ENCODE peak calls at places on chromosomes 12 and 14, in nine cellular contexts. B is suprapubic skin, O is K562, K is sigmoid colon, D is H1, J is transverse colon, R is Panc1, L is HCT116, A is spleen. G is an unnamed sample.
A peak's percentile ranks its signal among the peaks of the same experiment; 100 is the strongest.

GRCh38 chr12:31412292-31412801 is 86.4 kb upstream of the SINHCAF start:
- DNase-seq in B (no peak), O (no peak), K (no peak), D (no peak), J (no peak), R (no peak), L (no peak), A (no peak), G (no peak)

GRCh38 chr12:49776413-49776812 is 35.1 kb downstream of the TMBIM6 start:
- DNase-seq in B (no peak), O (peak; percentile 70), K (peak; percentile 84), D (peak; percentile 60), J (peak; percentile 59), R (peak; percentile 64), L (peak; percentile 72), A (peak; percentile 83), G (no peak)

GRCh38 chr12:25069221-25069620 is 120.3 kb upstream of the BCAT1 start:
- DNase-seq in B (no peak), O (no peak), K (no peak), D (no peak), J (no peak), R (no peak), L (no peak), A (no peak), G (no peak)

GRCh38 chr14:53331247-53331646 is 178.1 kb upstream of the DDHD1 start:
- DNase-seq in B (no peak), O (no peak), K (no peak), D (no peak), J (no peak), R (no peak), L (no peak), A (no peak), G (no peak)

GRCh38 chr12:17030338-17030737 is 424.4 kb upstream of the LMO3 start:
- DNase-seq in B (no peak), O (no peak), K (no peak), D (no peak), J (no peak), R (no peak), L (no peak), A (no peak), G (no peak)

GRCh38 chr12:63150255-63151060 is 543 bp downstream of the AVPR1A start:
- DNase-seq in B (peak; percentile 79), O (no peak), K (no peak), D (peak; percentile 27), J (no peak), R (no peak), L (no peak), A (peak; percentile 74), G (no peak)

GRCh38 chr14:61197416-61197815 is 83.7 kb downstream of the TMEM30B start:
- DNase-seq in B (no peak), O (no peak), K (no peak), D (no peak), J (no peak), R (no peak), L (no peak), A (no peak), G (no peak)

GRCh38 chr12:104478396-104479140 is 21.8 kb downstream of the CHST11 start:
- DNase-seq in B (no peak), O (no peak), K (no peak), D (no peak), J (peak; percentile 38), R (no peak), L (no peak), A (peak; percentile 83), G (no peak)

GRCh38 chr14:101234588-101234937 is 326.7 kb upstream of the DIO3 start:
- DNase-seq in B (peak; percentile 61), O (no peak), K (peak; percentile 58), D (no peak), J (no peak), R (no peak), L (no peak), A (no peak), G (no peak)

GRCh38 chr14:100028990-100029677 is 36.1 kb upstream of the EVL start:
- DNase-seq in B (no peak), O (no peak), K (no peak), D (no peak), J (no peak), R (no peak), L (no peak), A (no peak), G (no peak)

DNA sequence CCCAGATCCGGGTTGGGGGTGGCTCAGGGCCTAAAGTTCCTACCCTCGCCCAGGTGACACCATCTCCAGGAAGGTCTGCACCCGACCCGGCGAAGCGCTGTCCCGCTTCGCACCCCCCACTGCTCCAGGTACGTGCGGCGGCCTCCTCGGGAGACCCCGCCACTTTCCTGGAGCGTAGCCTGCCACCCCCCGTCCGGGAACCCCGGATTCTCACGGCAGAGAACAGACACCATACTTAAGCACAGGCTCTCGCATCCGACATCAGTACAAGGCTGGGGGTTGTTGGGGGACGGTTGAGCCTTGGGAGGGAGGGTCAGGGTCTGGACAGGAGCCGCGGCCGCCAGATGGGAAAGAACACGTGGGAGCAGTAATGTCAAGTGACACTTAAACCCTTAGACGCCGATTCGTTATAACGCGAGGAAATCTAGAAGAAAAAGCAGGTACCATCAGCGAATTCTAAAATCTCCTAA is 477 bp downstream of the TIMM9 start:
- DNase-seq in B (no peak), O (peak; percentile 46), K (peak; percentile 80), D (peak; percentile 13), J (peak; percentile 59), R (no peak), L (no peak), A (peak; percentile 90), G (no peak)
- TF ChIP-seq POLR2AphosphoS5 in B (no peak), O (no peak), K (no peak), D (peak; percentile 54), J (peak; percentile 5), R (peak; percentile 14), L (peak; percentile 53), A (peak; percentile 21), G (no peak)

GRCh38 chr12:8697120-8697475 is 693 bp upstream of the RIMKLB start:
- DNase-seq in B (no peak), O (no peak), K (no peak), D (no peak), J (no peak), R (no peak), L (no peak), A (peak; percentile 90), G (no peak)
- H3K4me1 ChIP-seq in B (peaks cover 36% of the 10 kb centered on the region), O (peaks cover 18% of the 10 kb centered on the region), K (no peaks in the 10 kb centered on the region), D (peaks cover 9% of the 10 kb centered on the region), J (peaks cover 35% of the 10 kb centered on the region), R (peaks cover 5% of the 10 kb centered on the region), L (no peaks in the 10 kb centered on the region), A (peaks cover 18% of the 10 kb centered on the region), G (peaks cover 13% of the 10 kb centered on the region)

DNA sequence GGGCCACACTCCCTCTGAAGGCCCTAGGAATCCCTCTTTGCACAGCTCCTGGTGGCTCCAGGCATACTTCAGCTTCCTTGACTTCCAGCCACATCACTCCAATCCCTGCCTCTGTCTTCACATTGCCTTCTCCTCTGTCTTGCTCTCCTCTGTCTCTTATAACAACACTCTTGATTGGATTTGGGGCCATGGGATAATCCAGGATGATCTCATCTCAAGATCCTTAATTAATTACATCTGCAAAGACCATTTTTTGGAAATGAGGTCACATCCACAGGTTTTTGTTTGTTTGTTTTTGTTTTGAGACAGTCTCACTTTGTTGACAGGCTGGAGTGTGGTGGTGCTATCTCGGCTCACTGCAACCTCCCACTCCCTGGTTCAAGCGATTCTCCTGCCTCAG is 88.7 kb downstream of the TMTC1 start:
- DNase-seq in B (no peak), O (no peak), K (no peak), D (no peak), J (no peak), R (no peak), L (no peak), A (no peak), G (no peak)
- TF ChIP-seq POLR2AphosphoS5 in B (no peak), O (no peak), K (no peak), D (no peak), J (no peak), R (no peak), L (no peak), A (no peak), G (no peak)

GRCh38 chr14:103396463-103396862 is 11.2 kb downstream of the MARK3 start:
- DNase-seq in B (no peak), O (no peak), K (no peak), D (no peak), J (no peak), R (no peak), L (no peak), A (no peak), G (no peak)
- H3K4me1 ChIP-seq in B (peaks cover 78% of the 10 kb centered on the region), O (peaks cover 53% of the 10 kb centered on the region), K (no peaks in the 10 kb centered on the region), D (peaks cover 9% of the 10 kb centered on the region), J (peaks cover 79% of the 10 kb centered on the region), R (peaks cover 35% of the 10 kb centered on the region), L (peaks cover 29% of the 10 kb centered on the region), A (peaks cover 68% of the 10 kb centered on the region), G (peaks cover 97% of the 10 kb centered on the region)

DNA sequence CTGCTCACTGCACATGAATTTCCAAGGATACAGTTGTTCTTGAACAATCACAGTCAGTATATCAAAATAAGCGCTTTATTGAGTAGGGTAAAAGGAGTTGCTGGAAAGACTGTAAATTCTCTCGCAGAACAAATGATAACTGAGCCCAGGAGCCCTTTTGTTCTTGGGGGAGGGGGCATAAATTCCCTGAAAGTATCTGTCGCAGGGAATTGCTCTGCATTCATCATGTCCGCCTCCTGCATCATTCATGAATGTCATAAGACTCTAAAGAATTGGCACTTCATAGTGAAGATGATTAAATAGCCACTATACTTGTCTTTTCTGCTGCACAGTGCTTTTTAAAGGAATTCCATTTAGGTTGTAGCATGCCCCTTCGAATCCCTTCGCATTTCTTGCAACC is 762.4 kb downstream of the DIO2 start:
- DNase-seq in B (no peak), O (no peak), K (no peak), D (no peak), J (no peak), R (no peak), L (no peak), A (no peak), G (no peak)
- TF ChIP-seq POLR2AphosphoS5 in B (no peak), O (no peak), K (no peak), D (no peak), J (no peak), R (no peak), L (no peak), A (no peak), G (no peak)

GRCh38 chr12:91974541-91974940 is 171.1 kb downstream of the BTG1 start:
- DNase-seq in B (no peak), O (no peak), K (no peak), D (no peak), J (no peak), R (no peak), L (no peak), A (no peak), G (no peak)
- H3K4me1 ChIP-seq in B (no peaks in the 10 kb centered on the region), O (no peaks in the 10 kb centered on the region), K (no peaks in the 10 kb centered on the region), D (no peaks in the 10 kb centered on the region), J (no peaks in the 10 kb centered on the region), R (no peaks in the 10 kb centered on the region), L (no peaks in the 10 kb centered on the region), A (no peaks in the 10 kb centered on the region), G (peaks cover 7% of the 10 kb centered on the region)

GRCh38 chr12:51884676-51885229 is 3.1 kb upstream of the ANKRD33 start:
- DNase-seq in B (peak; percentile 63), O (peak; percentile 63), K (peak; percentile 52), D (no peak), J (no peak), R (no peak), L (peak; percentile 31), A (no peak), G (no peak)
- TF ChIP-seq POLR2AphosphoS5 in B (no peak), O (no peak), K (no peak), D (no peak), J (peak; percentile 37), R (no peak), L (no peak), A (no peak), G (no peak)